ENCODE peak calls at places on chromosomes 2 and 18, in four cellular contexts. H is sigmoid colon, P is cardiac fibroblast, R is right cardiac atrium. E is an unnamed sample.

GRCh38 chr2:68252407-68253210 is at the start of gene PPP3R1:
- DNase-seq in H (peak), P (peak), R (peak), E (peak)

GRCh38 chr2:95372845-95373244 is 29.7 kb upstream of the FAHD2A start:
- DNase-seq in H (peak), P (no peak), R (no peak), E (no peak)

GRCh38 chr2:224869601-224870000 is 153.4 kb upstream of the CCDC195 start:
- DNase-seq in H (no peak), P (peak), R (no peak), E (no peak)

GRCh38 chr2:8761529-8762164 is 75.8 kb downstream of the KIDINS220 start:
- DNase-seq in H (no peak), P (peak), R (no peak), E (peak)

GRCh38 chr2:66888791-66889631 is 454.1 kb downstream of the MEIS1 start:
- DNase-seq in H (peak), P (peak), R (no peak), E (no peak)

GRCh38 chr2:203559640-203560039 is 24.5 kb upstream of the RAPH1 start:
- DNase-seq in H (no peak), P (no peak), R (no peak), E (no peak)

GRCh38 chr2:383173-383572 is 95.3 kb upstream of the ALKAL2 start:
- DNase-seq in H (no peak), P (no peak), R (no peak), E (peak)

GRCh38 chr2:26672112-26672817 is 20.3 kb upstream of the KCNK3 start:
- DNase-seq in H (peak), P (no peak), R (no peak), E (no peak)

GRCh38 chr2:72757177-72757775 is 68.6 kb downstream of the EXOC6B start:
- DNase-seq in H (no peak), P (peak), R (no peak), E (peak)

GRCh38 chr2:7771781-7772180 is 854.6 kb downstream of the RNF144A start:
- DNase-seq in H (no peak), P (no peak), R (no peak), E (no peak)

GRCh38 chr2:54859997-54860701 is 136.7 kb downstream of the EML6 start:
- DNase-seq in H (no peak), P (peak), R (no peak), E (peak)

GRCh38 chr2:202064206-202064880 is 8.7 kb upstream of the KIAA2012 start:
- DNase-seq in H (no peak), P (peak), R (peak), E (peak)

GRCh38 chr2:231685349-231686191 is 22.8 kb upstream of the PTMA start:
- DNase-seq in H (no peak), P (no peak), R (no peak), E (no peak)

GRCh38 chr18:61551586-61551985 is 218.4 kb downstream of the CDH20 start:
- DNase-seq in H (no peak), P (peak), R (no peak), E (peak)

GRCh38 chr2:232345251-232345650 is 33.3 kb upstream of the ALPP start:
- DNase-seq in H (peak), P (no peak), R (no peak), E (no peak)

GRCh38 chr2:173898178-173898668 is 67.0 kb downstream of the SP3 start:
- DNase-seq in H (no peak), P (no peak), R (no peak), E (no peak)

GRCh38 chr2:102033028-102033749 is 41.4 kb downstream of the IL1R2 start:
- DNase-seq in H (no peak), P (peak), R (peak), E (no peak)

GRCh38 chr2:237774811-237775553 is 23.6 kb upstream of the RBM44 start:
- DNase-seq in H (no peak), P (peak), R (no peak), E (peak)

GRCh38 chr2:208037564-208038487 is 12.5 kb upstream of the PLEKHM3 start:
- DNase-seq in H (no peak), P (no peak), R (no peak), E (no peak)

GRCh38 chr2:46179037-46179621 is 118.1 kb upstream of the EPAS1 start:
- DNase-seq in H (peak), P (peak), R (peak), E (peak)

GRCh38 chr18:58186258-58186948 is 142.4 kb downstream of the NEDD4L start:
- DNase-seq in H (no peak), P (peak), R (no peak), E (peak)

GRCh38 chr2:5391361-5391760 is 300.8 kb upstream of the SOX11 start:
- DNase-seq in H (no peak), P (no peak), R (peak), E (no peak)

GRCh38 chr2:25314514-25315315 is 27.0 kb downstream of the DNMT3A start:
- DNase-seq in H (peak), P (peak), R (peak), E (peak)

GRCh38 chr2:80075719-80076118 is 228.8 kb downstream of the LRRTM1 start:
- DNase-seq in H (no peak), P (no peak), R (no peak), E (no peak)

GRCh38 chr2:58436842-58437241 is 195.7 kb upstream of the FANCL start:
- DNase-seq in H (no peak), P (no peak), R (no peak), E (peak)
- H3K4me3 ChIP-seq in H (no peak), P (no peak), R (no peak), E (no peak)

DNA sequence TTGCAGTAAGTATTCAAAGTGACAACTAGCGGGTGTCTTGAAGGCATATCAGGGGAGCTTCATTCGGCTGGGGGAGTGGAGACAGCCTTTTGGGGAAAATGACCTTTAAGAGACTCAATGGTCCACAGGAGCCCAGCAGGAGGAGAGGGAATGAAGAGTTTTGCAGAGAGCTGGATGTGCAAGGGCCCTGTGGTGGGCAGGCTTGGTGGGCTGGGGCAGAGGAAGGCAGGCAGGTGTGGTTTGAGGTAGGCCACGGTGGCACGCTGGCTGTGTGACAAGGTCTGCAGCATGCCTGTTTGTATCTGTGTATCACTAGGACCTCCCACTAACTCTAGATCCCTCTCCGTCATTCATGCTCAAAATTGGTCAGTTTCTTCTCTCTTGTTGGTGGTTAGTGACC is 53.7 kb downstream of the CD8B2 start:
- DNase-seq in H (no peak), P (no peak), R (no peak), E (no peak)
- H3K4me3 ChIP-seq in H (no peak), P (no peak), R (no peak), E (no peak)

GRCh38 chr18:47263828-47264314 is 12.4 kb upstream of the SKOR2 start:
- DNase-seq in H (no peak), P (no peak), R (no peak), E (no peak)
- H3K4me3 ChIP-seq in H (no peak), P (peak), R (no peak), E (no peak)

DNA sequence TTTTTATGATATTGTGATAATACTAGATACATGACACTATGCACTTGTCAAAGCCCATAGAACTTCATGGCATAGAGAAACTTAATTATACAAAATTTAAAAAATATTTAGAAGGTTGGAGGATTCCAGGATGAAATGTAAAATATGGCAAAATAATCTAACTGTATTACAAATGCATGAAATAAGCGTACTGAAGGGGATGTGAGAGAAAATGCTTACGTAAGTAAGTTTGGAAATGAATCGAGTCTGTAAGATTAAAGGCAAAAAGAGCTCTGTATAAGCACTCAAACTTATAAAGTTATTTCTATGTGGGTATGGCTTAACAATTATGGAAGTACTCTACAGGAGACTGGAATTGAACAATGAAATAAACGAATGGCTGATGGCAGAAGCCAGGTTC is 13.4 kb upstream of the CDC42EP3 start:
- DNase-seq in H (no peak), P (no peak), R (no peak), E (no peak)
- H3K4me3 ChIP-seq in H (no peak), P (no peak), R (no peak), E (no peak)

DNA sequence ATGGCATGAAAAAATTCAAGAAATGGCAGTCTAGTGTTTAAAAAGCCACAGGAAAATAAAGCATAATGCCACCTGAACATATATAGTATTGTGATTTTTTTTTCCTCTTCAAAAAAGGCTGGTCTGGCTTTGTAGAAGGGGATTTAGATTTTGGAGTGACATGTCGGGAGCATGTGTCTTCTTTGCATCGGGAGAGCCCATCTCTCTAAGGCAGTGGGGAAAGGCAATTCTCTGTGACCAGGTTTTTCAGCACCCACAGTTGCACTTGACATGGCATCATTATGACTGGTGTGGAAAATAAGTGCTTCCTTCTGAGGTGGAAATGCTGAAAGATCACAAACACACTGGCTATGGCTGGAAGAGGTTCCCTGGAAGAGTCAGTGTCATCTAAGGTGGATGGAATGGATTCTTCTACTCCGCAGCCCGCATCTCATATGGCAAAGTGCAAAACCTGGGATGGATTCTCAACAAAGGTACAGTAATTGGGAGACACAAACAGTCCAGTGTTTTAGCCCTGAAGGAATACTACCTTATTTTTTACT is 172.5 kb downstream of the AGAP1 start:
- DNase-seq in H (peak), P (peak), R (no peak), E (peak)
- H3K4me3 ChIP-seq in H (no peak), P (no peak), R (peak), E (no peak)

GRCh38 chr18:13892098-13892497 is 23.2 kb downstream of the MC2R start:
- DNase-seq in H (no peak), P (no peak), R (no peak), E (no peak)
- H3K4me3 ChIP-seq in H (no peak), P (no peak), R (no peak), E (no peak)

GRCh38 chr18:48800877-48801727 is 149.7 kb downstream of the SMAD7 start:
- DNase-seq in H (peak), P (no peak), R (no peak), E (no peak)
- H3K4me3 ChIP-seq in H (no peak), P (no peak), R (no peak), E (no peak)

E was measured in small intestine.